ENCODE peak calls at places on chromosome 12, in six cellular contexts. One of them, this sample, is unnamed.
A peak's percentile ranks its signal among the peaks of the same experiment; 100 is the strongest.

GRCh38 chr12:52347016-52347415 is 20.3 kb downstream of the KRT85 start:
- DNase-seq in GM20000: no peak
- DNase-seq in astrocyte of the spinal cord: no peak
- DNase-seq in progenitor cell of endocrine pancreas: no peak
- DNase-seq in heart left ventricle: no peak
- DNase-seq in WERI-Rb-1: no peak
- DNase-seq in this sample: no peak

GRCh38 chr12:85092814-85093370 is 56.7 kb downstream of the LRRIQ1 start:
- DNase-seq in GM20000: no peak
- DNase-seq in WERI-Rb-1: no peak
- DNase-seq in astrocyte of the spinal cord: no peak
- DNase-seq in progenitor cell of endocrine pancreas: no peak
- DNase-seq in heart left ventricle: no peak
- DNase-seq in this sample: no peak

GRCh38 chr12:79936670-79937069 is 1.8 kb upstream of the PPP1R12A start:
- DNase-seq in astrocyte of the spinal cord: no peak
- DNase-seq in GM20000: no peak
- DNase-seq in WERI-Rb-1: no peak
- DNase-seq in progenitor cell of endocrine pancreas: no peak
- DNase-seq in heart left ventricle: no peak
- DNase-seq in this sample: no peak

GRCh38 chr12:122803937-122804336 is 29.6 kb downstream of the CCDC62 start:
- DNase-seq in heart left ventricle: no peak
- DNase-seq in astrocyte of the spinal cord: no peak
- DNase-seq in progenitor cell of endocrine pancreas: no peak
- DNase-seq in GM20000: no peak
- DNase-seq in WERI-Rb-1: no peak
- DNase-seq in this sample: no peak

GRCh38 chr12:1217191-1217949 is 226.3 kb downstream of the ERC1 start:
- DNase-seq in progenitor cell of endocrine pancreas: no peak
- DNase-seq in heart left ventricle: no peak
- DNase-seq in WERI-Rb-1: peak; percentile 23
- DNase-seq in GM20000: no peak
- DNase-seq in astrocyte of the spinal cord: peak; percentile 78
- DNase-seq in this sample: no peak

GRCh38 chr12:106600503-106600902 is 17.7 kb downstream of the RFX4 start:
- DNase-seq in GM20000: no peak
- DNase-seq in astrocyte of the spinal cord: no peak
- DNase-seq in heart left ventricle: no peak
- DNase-seq in progenitor cell of endocrine pancreas: no peak
- DNase-seq in WERI-Rb-1: no peak
- DNase-seq in this sample: no peak

GRCh38 chr12:12975322-12976077 is 23.5 kb upstream of the GPRC5D start:
- DNase-seq in astrocyte of the spinal cord: peak; percentile 62
- DNase-seq in GM20000: peak; percentile 36
- DNase-seq in progenitor cell of endocrine pancreas: no peak
- DNase-seq in heart left ventricle: no peak
- DNase-seq in WERI-Rb-1: peak; percentile 72
- DNase-seq in this sample: peak; percentile 26

GRCh38 chr12:52130695-52131094 is 51.2 kb downstream of the SMIM41 start:
- DNase-seq in heart left ventricle: no peak
- DNase-seq in GM20000: peak; percentile 3
- DNase-seq in progenitor cell of endocrine pancreas: no peak
- DNase-seq in astrocyte of the spinal cord: no peak
- DNase-seq in WERI-Rb-1: no peak
- DNase-seq in this sample: no peak

GRCh38 chr12:52045794-52046199 is 5.4 kb upstream of the NR4A1 start:
- DNase-seq in heart left ventricle: peak; percentile 76
- DNase-seq in WERI-Rb-1: no peak
- DNase-seq in progenitor cell of endocrine pancreas: no peak
- DNase-seq in astrocyte of the spinal cord: no peak
- DNase-seq in GM20000: no peak
- DNase-seq in this sample: no peak

GRCh38 chr12:95051241-95051640 is 22.2 kb downstream of the NR2C1 start:
- DNase-seq in progenitor cell of endocrine pancreas: no peak
- DNase-seq in GM20000: no peak
- DNase-seq in astrocyte of the spinal cord: peak; percentile 7
- DNase-seq in heart left ventricle: no peak
- DNase-seq in WERI-Rb-1: no peak
- DNase-seq in this sample: no peak

GRCh38 chr12:94208433-94208921 is 60.1 kb downstream of the PLXNC1 start:
- DNase-seq in WERI-Rb-1: no peak
- DNase-seq in GM20000: peak; percentile 42
- DNase-seq in astrocyte of the spinal cord: no peak
- DNase-seq in progenitor cell of endocrine pancreas: no peak
- DNase-seq in heart left ventricle: peak; percentile 28
- DNase-seq in this sample: peak; percentile 54

GRCh38 chr12:43309845-43310405 is 242.1 kb downstream of the ADAMTS20 start:
- DNase-seq in astrocyte of the spinal cord: peak; percentile 88
- DNase-seq in GM20000: no peak
- DNase-seq in heart left ventricle: no peak
- DNase-seq in progenitor cell of endocrine pancreas: no peak
- DNase-seq in WERI-Rb-1: no peak
- DNase-seq in this sample: no peak

GRCh38 chr12:52189376-52190174 is 2.2 kb downstream of the KRT80 start:
- DNase-seq in astrocyte of the spinal cord: peak; percentile 38
- DNase-seq in progenitor cell of endocrine pancreas: no peak
- DNase-seq in WERI-Rb-1: no peak
- DNase-seq in GM20000: no peak
- DNase-seq in heart left ventricle: no peak
- DNase-seq in this sample: no peak

GRCh38 chr12:22029491-22029890 is 16.5 kb upstream of the CMAS start:
- DNase-seq in progenitor cell of endocrine pancreas: no peak
- DNase-seq in WERI-Rb-1: no peak
- DNase-seq in GM20000: no peak
- DNase-seq in astrocyte of the spinal cord: no peak
- DNase-seq in heart left ventricle: no peak
- DNase-seq in this sample: no peak

GRCh38 chr12:89243786-89244185 is 108.5 kb downstream of the DUSP6 start:
- DNase-seq in progenitor cell of endocrine pancreas: no peak
- DNase-seq in WERI-Rb-1: no peak
- DNase-seq in GM20000: no peak
- DNase-seq in heart left ventricle: no peak
- DNase-seq in astrocyte of the spinal cord: no peak
- DNase-seq in this sample: no peak

GRCh38 chr12:101050631-101051030 is 159.4 kb downstream of the SLC5A8 start:
- DNase-seq in heart left ventricle: no peak
- DNase-seq in astrocyte of the spinal cord: peak; percentile 24
- DNase-seq in progenitor cell of endocrine pancreas: no peak
- DNase-seq in GM20000: no peak
- DNase-seq in WERI-Rb-1: no peak
- DNase-seq in this sample: no peak

GRCh38 chr12:18723752-18724151 is 14.1 kb downstream of the PLCZ1 start:
- DNase-seq in WERI-Rb-1: no peak
- DNase-seq in heart left ventricle: no peak
- DNase-seq in progenitor cell of endocrine pancreas: no peak
- DNase-seq in GM20000: no peak
- DNase-seq in astrocyte of the spinal cord: peak; percentile 61
- DNase-seq in this sample: no peak

GRCh38 chr12:113165521-113166450 is 16.3 kb downstream of the CFAP73 start:
- DNase-seq in GM20000: no peak
- DNase-seq in WERI-Rb-1: no peak
- DNase-seq in astrocyte of the spinal cord: peak; percentile 71
- DNase-seq in heart left ventricle: no peak
- DNase-seq in progenitor cell of endocrine pancreas: no peak
- DNase-seq in this sample: no peak

GRCh38 chr12:108875280-108875679 is 4.6 kb upstream of the DAO start:
- DNase-seq in progenitor cell of endocrine pancreas: no peak
- DNase-seq in astrocyte of the spinal cord: no peak
- DNase-seq in GM20000: no peak
- DNase-seq in heart left ventricle: no peak
- DNase-seq in WERI-Rb-1: no peak
- DNase-seq in this sample: no peak

GRCh38 chr12:55755246-55755645 is 12.3 kb downstream of the GDF11 start:
- DNase-seq in WERI-Rb-1: no peak
- DNase-seq in GM20000: no peak
- DNase-seq in heart left ventricle: no peak
- DNase-seq in progenitor cell of endocrine pancreas: no peak
- DNase-seq in astrocyte of the spinal cord: no peak
- DNase-seq in this sample: no peak

DNA sequence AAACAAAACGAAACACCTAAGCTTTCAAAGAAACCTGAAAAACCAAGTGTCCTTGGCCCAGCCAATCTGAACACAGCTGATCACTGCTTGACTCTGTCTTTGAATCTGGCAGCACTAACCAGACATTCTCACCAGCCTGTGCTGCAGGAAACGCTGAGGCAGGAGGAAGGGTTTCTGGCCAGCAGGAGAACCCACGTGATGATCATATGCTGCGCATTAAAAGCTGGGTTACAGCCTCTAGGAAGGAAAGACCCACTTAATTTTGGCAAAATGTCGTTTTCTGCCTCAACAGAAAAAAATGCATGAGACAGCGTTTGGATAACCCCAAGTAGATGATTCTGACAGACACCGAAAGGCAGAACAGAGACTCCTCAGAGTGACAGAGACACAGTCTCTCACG is 9.8 kb downstream of the APPL2 start:
- DNase-seq in WERI-Rb-1: no peak
- DNase-seq in progenitor cell of endocrine pancreas: no peak
- DNase-seq in heart left ventricle: peak; percentile 74
- DNase-seq in GM20000: peak; percentile 14
- DNase-seq in astrocyte of the spinal cord: peak; percentile 92
- DNase-seq in this sample: peak; percentile 34
- TF ChIP-seq CTCF in WERI-Rb-1: no peak
- TF ChIP-seq CTCF in progenitor cell of endocrine pancreas: no peak
- TF ChIP-seq CTCF in heart left ventricle: no peak
- TF ChIP-seq CTCF in GM20000: no peak
- TF ChIP-seq CTCF in astrocyte of the spinal cord: no peak
- TF ChIP-seq CTCF in this sample: no peak

DNA sequence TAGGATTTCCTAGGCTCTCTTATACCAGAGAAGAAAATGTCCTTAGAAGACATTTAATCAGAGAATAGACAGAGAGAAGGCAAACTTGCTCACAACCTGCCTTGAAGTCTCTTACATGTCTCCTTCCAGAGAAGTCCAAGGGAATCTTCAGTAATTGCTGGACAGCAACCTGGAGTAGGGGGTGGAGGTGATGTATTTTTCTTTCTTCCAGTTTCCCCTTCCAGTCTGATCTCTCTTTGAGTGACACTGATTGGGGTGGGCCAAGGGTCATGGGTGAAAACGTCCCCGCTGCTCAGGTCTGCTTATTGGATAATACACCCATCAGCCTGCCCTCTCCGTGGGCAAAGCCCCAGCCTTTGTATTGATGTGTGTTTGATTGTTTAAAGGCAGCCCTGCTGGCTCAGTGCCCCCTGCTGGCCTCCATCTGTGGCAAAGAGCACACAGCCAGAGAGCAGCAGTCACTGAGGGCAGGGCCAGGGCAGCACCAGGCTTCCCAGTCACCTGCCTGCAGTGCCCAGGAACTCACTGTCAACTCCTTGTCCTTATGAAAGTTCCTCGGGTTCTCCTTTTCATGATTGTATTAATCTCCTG is 35.7 kb upstream of the ATP2A2 start:
- DNase-seq in GM20000: peak; percentile 52
- DNase-seq in astrocyte of the spinal cord: no peak
- DNase-seq in progenitor cell of endocrine pancreas: no peak
- DNase-seq in heart left ventricle: peak; percentile 82
- DNase-seq in WERI-Rb-1: no peak
- DNase-seq in this sample: peak; percentile 56
- TF ChIP-seq CTCF in GM20000: peak; percentile 62
- TF ChIP-seq CTCF in astrocyte of the spinal cord: peak; percentile 41
- TF ChIP-seq CTCF in progenitor cell of endocrine pancreas: peak; percentile 26
- TF ChIP-seq CTCF in heart left ventricle: peak; percentile 36
- TF ChIP-seq CTCF in WERI-Rb-1: peak; percentile 46
- TF ChIP-seq CTCF in this sample: peak; percentile 79

GRCh38 chr12:29771786-29772185 is 12.0 kb downstream of the TMTC1 start:
- DNase-seq in heart left ventricle: no peak
- DNase-seq in astrocyte of the spinal cord: no peak
- DNase-seq in progenitor cell of endocrine pancreas: no peak
- DNase-seq in GM20000: no peak
- DNase-seq in WERI-Rb-1: no peak
- DNase-seq in this sample: no peak

GRCh38 chr12:29768372-29768771 is 15.4 kb downstream of the TMTC1 start:
- DNase-seq in astrocyte of the spinal cord: no peak
- DNase-seq in GM20000: no peak
- DNase-seq in heart left ventricle: no peak
- DNase-seq in progenitor cell of endocrine pancreas: no peak
- DNase-seq in WERI-Rb-1: no peak
- DNase-seq in this sample: no peak

GRCh38 chr12:29771165-29771564 is 12.6 kb downstream of the TMTC1 start:
- DNase-seq in GM20000: no peak
- DNase-seq in heart left ventricle: no peak
- DNase-seq in WERI-Rb-1: no peak
- DNase-seq in progenitor cell of endocrine pancreas: no peak
- DNase-seq in astrocyte of the spinal cord: no peak
- DNase-seq in this sample: no peak

GRCh38 chr12:29773076-29773475 is 10.7 kb downstream of the TMTC1 start:
- DNase-seq in GM20000: no peak
- DNase-seq in astrocyte of the spinal cord: no peak
- DNase-seq in heart left ventricle: no peak
- DNase-seq in WERI-Rb-1: no peak
- DNase-seq in progenitor cell of endocrine pancreas: no peak
- DNase-seq in this sample: no peak

DNA sequence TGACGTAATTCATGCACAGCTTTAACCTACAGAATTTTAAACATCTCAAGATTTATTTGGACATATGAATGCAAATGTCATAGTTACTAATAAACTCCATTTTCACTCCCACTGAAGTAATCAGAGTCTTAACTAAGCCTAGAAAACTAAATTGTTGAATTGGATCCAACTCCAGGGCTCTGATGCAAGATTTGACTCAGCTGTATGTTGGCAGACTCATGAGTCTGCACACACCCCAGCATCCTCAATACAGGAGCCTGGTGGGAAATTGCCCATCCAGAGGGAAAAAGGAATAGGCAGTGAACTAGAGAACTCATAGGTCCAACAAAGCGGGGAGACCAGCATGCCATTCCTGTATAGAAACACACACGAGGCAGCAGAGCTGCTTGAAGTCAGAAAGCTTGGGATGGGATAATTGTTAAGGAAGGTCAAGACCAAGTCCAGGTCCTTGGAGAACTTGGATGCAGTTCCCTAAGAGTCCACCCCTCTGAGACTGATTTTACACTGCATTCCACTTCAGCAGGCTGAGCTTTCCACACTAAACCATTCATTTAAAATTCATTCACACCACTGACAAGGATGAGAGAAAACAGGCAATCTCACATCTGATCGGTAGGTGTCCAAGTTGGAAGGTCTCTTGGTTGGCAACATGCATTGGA is 14.5 kb downstream of the TMTC1 start:
- DNase-seq in WERI-Rb-1: no peak
- DNase-seq in progenitor cell of endocrine pancreas: no peak
- DNase-seq in heart left ventricle: no peak
- DNase-seq in astrocyte of the spinal cord: peak; percentile 87
- DNase-seq in GM20000: no peak
- DNase-seq in this sample: no peak
- TF ChIP-seq CTCF in WERI-Rb-1: no peak
- TF ChIP-seq CTCF in progenitor cell of endocrine pancreas: no peak
- TF ChIP-seq CTCF in heart left ventricle: no peak
- TF ChIP-seq CTCF in astrocyte of the spinal cord: no peak
- TF ChIP-seq CTCF in GM20000: no peak
- TF ChIP-seq CTCF in this sample: no peak

DNA sequence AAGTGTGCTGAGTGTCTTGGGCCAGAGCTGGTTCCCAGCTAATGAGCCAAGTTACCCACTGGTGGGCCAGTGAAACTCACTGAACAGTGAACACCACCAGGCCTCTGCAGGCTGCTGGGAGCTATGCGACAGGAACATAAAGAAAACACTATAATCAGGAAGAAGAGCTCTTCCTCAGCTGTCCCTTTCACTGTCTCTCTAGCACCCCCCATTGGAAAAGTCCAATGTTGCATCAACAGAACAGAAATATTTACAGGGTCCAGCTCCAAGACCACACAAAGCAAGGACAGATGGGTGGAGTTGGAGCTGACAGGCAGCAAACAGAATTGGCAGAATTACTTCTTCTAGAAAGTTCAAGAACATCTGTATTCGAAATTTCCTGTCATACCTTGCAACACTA is 903.6 kb upstream of the TMEM132C start:
- DNase-seq in heart left ventricle: no peak
- DNase-seq in GM20000: no peak
- DNase-seq in astrocyte of the spinal cord: peak; percentile 15
- DNase-seq in progenitor cell of endocrine pancreas: no peak
- DNase-seq in WERI-Rb-1: peak; percentile 36
- DNase-seq in this sample: no peak
- TF ChIP-seq CTCF in heart left ventricle: no peak
- TF ChIP-seq CTCF in GM20000: no peak
- TF ChIP-seq CTCF in astrocyte of the spinal cord: peak; percentile 47
- TF ChIP-seq CTCF in progenitor cell of endocrine pancreas: peak; percentile 30
- TF ChIP-seq CTCF in WERI-Rb-1: peak; percentile 60
- TF ChIP-seq CTCF in this sample: peak; percentile 19